ENCODE peak calls at places on chromosome 19, in six cellular contexts. W is H9, D is IMR-90, S is H1, L is mesenchymal stem cell, V is trophoblast cell. F is an unnamed sample.

GRCh38 chr19:7331446-7331845 is 17.3 kb upstream of the ARHGEF18 start:
- DNase-seq in L (no peak), D (no peak), V (no peak), S (no peak), W (no peak), F (no peak)

GRCh38 chr19:16185925-16186234 is 670 bp downstream of the FAM32A start:
- DNase-seq in D (no peak), V (no peak), W (no peak), S (no peak), L (peak), F (no peak)

GRCh38 chr19:10497371-10497770 is 5.8 kb downstream of the KEAP1 start:
- DNase-seq in V (no peak), S (no peak), L (no peak), D (no peak), W (no peak), F (no peak)

GRCh38 chr19:45446944-45447343 is 20.9 kb upstream of the FOSB start:
- DNase-seq in D (no peak), V (no peak), S (no peak), L (no peak), W (no peak), F (no peak)

GRCh38 chr19:48784527-48784926 is 26.3 kb downstream of the BCAT2 start:
- DNase-seq in L (no peak), W (no peak), D (no peak), V (no peak), S (no peak), F (no peak)

GRCh38 chr19:41401483-41401882 is 3.9 kb downstream of the BCKDHA start:
- DNase-seq in L (no peak), D (no peak), V (no peak), S (no peak), W (no peak), F (no peak)

GRCh38 chr19:10461047-10461949 is 41.0 kb downstream of the PDE4A start:
- DNase-seq in V (peak), W (peak), D (peak), L (peak), S (peak), F (peak)

GRCh38 chr19:2171349-2172145 is 7.8 kb downstream of the DOT1L start:
- DNase-seq in S (peak), L (peak), D (peak), W (peak), V (peak), F (no peak)

GRCh38 chr19:7871280-7871529 is 3.0 kb downstream of the PRR36 start:
- DNase-seq in V (no peak), D (no peak), S (no peak), W (no peak), L (no peak), F (no peak)

GRCh38 chr19:48826606-48827020 is 9.7 kb downstream of the HSD17B14 start:
- DNase-seq in W (peak), D (no peak), L (no peak), S (peak), V (no peak), F (no peak)

GRCh38 chr19:13022111-13022858 is 27.0 kb downstream of the NFIX start:
- DNase-seq in L (peak), V (no peak), W (no peak), S (no peak), D (peak), F (no peak)

GRCh38 chr19:14530005-14530348 is 583 bp downstream of the TECR start:
- DNase-seq in W (no peak), L (no peak), D (no peak), V (peak), S (no peak), F (no peak)

GRCh38 chr19:50607874-50608785 is 31.6 kb downstream of the SYT3 start:
- DNase-seq in S (peak), D (peak), W (peak), L (no peak), V (peak), F (peak)

GRCh38 chr19:51141181-51141580 is 920 bp upstream of the SIGLEC7 start:
- DNase-seq in D (no peak), S (no peak), W (no peak), V (no peak), L (no peak), F (no peak)

GRCh38 chr19:7992575-7992974 is 12.9 kb downstream of the ELAVL1 start:
- DNase-seq in D (no peak), W (no peak), V (no peak), L (no peak), S (no peak), F (no peak)

GRCh38 chr19:9621156-9622037 is at the start of gene ZNF561:
- DNase-seq in S (peak), D (peak), W (peak), V (peak), L (peak), F (peak)

GRCh38 chr19:53463263-53463662 is 4.3 kb upstream of the ZNF813 start:
- DNase-seq in S (peak), W (peak), D (peak), V (peak), L (no peak), F (peak)

GRCh38 chr19:7766535-7766934 is 3.5 kb downstream of the CLEC4M start:
- DNase-seq in W (no peak), V (no peak), S (no peak), L (no peak), D (no peak), F (no peak)

GRCh38 chr19:30662211-30662861 is 290.2 kb downstream of the ZNF536 start:
- DNase-seq in S (no peak), D (no peak), W (no peak), L (no peak), V (no peak), F (no peak)

GRCh38 chr19:35120898-35121297 is 5.3 kb downstream of the FXYD3 start:
- DNase-seq in D (no peak), W (no peak), L (no peak), S (no peak), V (no peak), F (no peak)

GRCh38 chr19:5971714-5972354 is 6.1 kb downstream of the RANBP3 start:
- DNase-seq in V (no peak), L (no peak), D (no peak), W (no peak), S (no peak), F (no peak)

GRCh38 chr19:10468133-10468532 is 35.0 kb downstream of the KEAP1 start:
- DNase-seq in S (no peak), V (no peak), W (no peak), L (no peak), D (no peak), F (no peak)

GRCh38 chr19:10510301-10510802 is 6.9 kb downstream of the S1PR5 start:
- DNase-seq in S (peak), D (no peak), L (no peak), V (peak), W (peak), F (peak)

GRCh38 chr19:36081385-36081784 is 26.7 kb downstream of the WDR62 start:
- DNase-seq in D (peak), W (no peak), S (no peak), V (no peak), L (no peak), F (no peak)

GRCh38 chr19:39246951-39247669 is 1.5 kb downstream of the IFNL4 start:
- DNase-seq in S (peak), L (no peak), V (no peak), W (peak), D (no peak), F (no peak)

GRCh38 chr19:15107056-15108010 is at the start of gene SYDE1:
- DNase-seq in W (peak), L (peak), V (peak), S (peak), D (peak), F (peak)

GRCh38 chr19:28980236-28980868 is 232.6 kb downstream of the UQCRFS1 start:
- DNase-seq in W (peak), D (peak), S (no peak), V (no peak), L (no peak), F (no peak)

DNA sequence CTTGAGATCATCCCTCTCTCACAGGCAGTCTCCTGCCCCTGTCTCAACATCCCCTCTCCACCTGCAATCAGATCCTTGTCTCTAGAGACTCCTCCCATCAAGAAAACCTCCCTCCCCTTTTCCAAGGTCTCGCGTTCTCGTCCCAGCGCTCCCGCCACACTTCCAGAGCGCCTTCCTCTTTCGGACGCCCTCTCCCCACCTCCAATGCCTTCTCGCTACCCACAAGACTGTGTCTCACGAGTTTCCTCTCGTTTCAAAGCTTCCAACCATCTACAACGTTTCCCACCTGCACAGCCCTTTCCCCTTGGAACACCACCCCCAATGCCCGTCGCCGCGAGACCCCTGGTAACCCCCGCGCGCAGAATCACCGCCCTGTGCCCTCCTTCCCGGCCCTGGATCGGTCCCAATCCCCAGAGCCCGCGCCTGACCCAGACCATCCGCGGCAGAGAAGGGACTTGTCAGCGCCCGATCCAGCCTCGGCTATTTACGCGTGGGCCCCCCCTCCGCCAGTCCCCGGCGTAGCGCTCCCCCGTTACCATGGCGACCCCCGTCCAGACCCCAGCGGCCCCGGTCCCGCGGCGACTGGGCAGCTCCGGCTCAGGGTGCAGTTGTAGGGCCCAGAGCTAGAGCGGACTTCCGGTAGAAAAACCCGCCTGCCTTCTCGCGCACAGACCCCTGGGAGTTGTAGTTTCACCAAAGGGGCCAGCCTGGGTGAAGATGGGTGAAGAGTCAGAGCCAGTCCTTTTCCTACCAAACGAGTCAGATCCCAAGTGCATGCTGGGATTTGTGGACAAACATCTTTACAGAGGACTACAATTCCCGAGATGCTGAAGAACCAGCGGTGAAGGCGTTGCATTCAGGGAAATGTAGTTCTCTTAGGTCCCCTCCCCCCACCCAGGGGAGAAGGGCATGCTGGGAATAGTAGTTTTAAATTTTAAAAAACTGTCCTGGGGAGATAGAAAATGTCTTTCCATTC is at the start of gene AP2S1:
- DNase-seq in L (peak), S (peak), V (peak), D (peak), W (peak), F (peak)
- H2AK5ac ChIP-seq in L (peak), S (no peak), V (peak), D (peak), W (no peak), F (no peak)

GRCh38 chr19:57587529-57587928 is 3.6 kb downstream of the ZIK1 start:
- DNase-seq in V (no peak), W (no peak), L (no peak), D (peak), S (no peak), F (no peak)

GRCh38 chr19:57578487-57579205 is at the start of gene ZNF416:
- DNase-seq in S (peak), W (peak), L (peak), D (peak), V (peak), F (peak)

GRCh38 chr19:57583104-57583520 is 833 bp upstream of the ZIK1 start:
- DNase-seq in W (peak), V (no peak), L (no peak), D (no peak), S (no peak), F (no peak)

GRCh38 chr19:57583521-57584416 is at the start of gene ZIK1:
- DNase-seq in S (peak), W (peak), D (peak), V (peak), L (peak), F (peak)
- H2AFZ ChIP-seq in S (peak), W (no peak), D (peak), V (peak), L (peak), F (peak)

DNA sequence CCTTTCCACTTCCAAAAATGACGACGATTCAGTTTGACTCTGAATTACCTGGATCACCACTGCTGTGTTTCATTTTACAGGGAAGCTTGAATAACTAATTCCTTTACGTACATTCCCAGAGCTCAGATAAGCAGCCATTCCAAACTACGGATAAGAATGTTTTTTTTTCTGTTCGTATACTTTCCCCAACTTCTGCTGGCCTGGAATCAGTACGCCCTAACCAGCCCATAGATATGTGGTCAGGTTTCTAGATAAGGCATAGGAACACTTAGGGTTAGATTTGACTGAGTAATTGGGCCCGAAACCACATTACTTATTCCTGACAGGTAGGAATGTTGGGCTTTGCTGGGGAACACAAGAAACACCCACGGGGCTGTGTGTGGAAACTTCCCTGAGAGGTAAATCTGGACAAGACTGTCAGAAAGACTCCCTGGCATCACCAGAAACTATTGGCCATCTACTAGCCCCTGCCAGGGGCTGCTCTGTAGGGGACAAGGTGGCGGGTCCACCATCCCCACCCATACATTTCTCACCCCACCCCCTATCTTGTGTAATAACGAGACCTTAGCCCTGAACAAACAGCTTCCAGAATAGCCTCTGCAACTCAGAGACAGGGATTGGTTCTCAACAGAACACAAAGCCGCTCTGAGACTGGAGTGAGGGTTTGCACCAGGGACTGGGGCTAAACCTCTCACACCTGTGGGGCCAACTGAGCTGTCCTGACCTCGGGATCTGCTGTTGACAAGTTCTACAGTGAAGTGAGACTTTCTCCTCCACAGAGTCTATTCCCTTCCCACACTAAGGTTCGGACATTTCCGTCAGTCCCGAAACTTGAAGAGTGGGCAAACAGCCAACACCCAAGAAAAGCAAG is 15.6 kb downstream of the RHPN2 start:
- DNase-seq in V (peak), S (no peak), D (peak), L (no peak), W (no peak), F (no peak)
- H3K9ac ChIP-seq in V (no peak), S (no peak), D (no peak), L (no peak), W (no peak), F (no peak)

DNA sequence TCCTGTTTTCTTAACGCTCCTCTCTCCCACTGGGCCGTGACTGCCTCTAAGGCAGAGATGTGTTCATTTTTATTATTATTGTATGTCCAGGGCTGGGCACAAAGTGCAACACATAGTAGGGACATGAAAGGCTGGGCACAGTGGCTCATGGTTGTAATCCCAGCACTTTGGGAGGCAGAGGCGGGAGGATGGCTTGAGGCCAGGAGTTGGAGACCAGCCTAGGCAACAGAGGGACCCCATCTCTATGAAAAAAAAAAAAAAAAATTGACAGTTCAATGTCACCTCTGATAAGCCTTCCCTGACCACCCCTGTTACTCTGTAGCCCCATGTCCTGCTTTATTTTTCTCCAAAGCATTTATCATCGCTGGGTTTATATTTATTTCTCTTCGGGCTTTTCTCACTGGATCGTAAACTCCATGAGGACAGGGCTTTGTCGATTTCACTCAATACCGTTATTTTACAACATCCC is 481 bp upstream of the SAE1 start:
- DNase-seq in D (no peak), S (no peak), W (no peak), L (no peak), V (no peak), F (no peak)
- H2AK5ac ChIP-seq in D (peak), S (peak), W (no peak), L (no peak), V (no peak), F (no peak)